ENCODE peak calls at places on chromosomes 2 and 18, in ten cellular contexts. N, Y, D, C, T, M, E, U, K and B are unnamed samples.

GRCh38 chr2:217045725-217046475 is 186.0 kb upstream of the TNP1 start:
- DNase-seq in N (no peak), Y (no peak), D (no peak), C (no peak), T (no peak), M (no peak), E (no peak), U (no peak), K (no peak), B (no peak)

GRCh38 chr2:100621371-100621910 is 58.6 kb downstream of the PDCL3 start:
- DNase-seq in N (no peak), Y (no peak), D (no peak), C (no peak), T (no peak), M (no peak), E (no peak), U (no peak), K (no peak), B (no peak)

GRCh38 chr18:60943297-60943696 is 389.9 kb upstream of the CDH20 start:
- DNase-seq in N (no peak), Y (no peak), D (no peak), C (no peak), T (no peak), M (no peak), E (no peak), U (no peak), K (no peak), B (no peak)

GRCh38 chr2:105746177-105747080 is 1.7 kb downstream of the NCK2 start:
- DNase-seq in N (no peak), Y (peak), D (no peak), C (peak), T (peak), M (peak), E (peak), U (peak), K (no peak), B (peak)

GRCh38 chr2:120703330-120703994 is 32.2 kb upstream of the GLI2 start:
- DNase-seq in N (peak), Y (no peak), D (no peak), C (no peak), T (no peak), M (no peak), E (no peak), U (no peak), K (no peak), B (no peak)

GRCh38 chr2:188495990-188496431 is 204.3 kb downstream of the GULP1 start:
- DNase-seq in N (peak), Y (no peak), D (no peak), C (no peak), T (no peak), M (no peak), E (no peak), U (no peak), K (no peak), B (no peak)

GRCh38 chr2:70565039-70565731 is 11.6 kb upstream of the TGFA start:
- DNase-seq in N (no peak), Y (no peak), D (no peak), C (no peak), T (no peak), M (no peak), E (no peak), U (no peak), K (no peak), B (no peak)

GRCh38 chr2:200609027-200609614 is 23.3 kb downstream of the AOX1 start:
- DNase-seq in N (peak), Y (no peak), D (peak), C (no peak), T (no peak), M (no peak), E (no peak), U (no peak), K (peak), B (no peak)

GRCh38 chr18:78861116-78861515 is 118.5 kb upstream of the SALL3 start:
- DNase-seq in N (no peak), Y (no peak), D (no peak), C (no peak), T (no peak), M (no peak), E (no peak), U (no peak), K (no peak), B (no peak)

GRCh38 chr2:74267068-74267467 is 68.7 kb downstream of the MTHFD2 start:
- DNase-seq in N (no peak), Y (no peak), D (peak), C (peak), T (peak), M (peak), E (peak), U (peak), K (no peak), B (no peak)

GRCh38 chr2:85830645-85831044 is 58.1 kb downstream of the ST3GAL5 start:
- DNase-seq in N (no peak), Y (no peak), D (no peak), C (no peak), T (no peak), M (no peak), E (no peak), U (peak), K (no peak), B (no peak)
- TF ChIP-seq CTCF in N (peak), Y (peak), D (peak), C (no peak), T (no peak), M (no peak), E (peak), U (peak), K (no peak), B (no peak)

GRCh38 chr2:173989160-173989885 is 24.1 kb upstream of the SP3 start:
- DNase-seq in N (no peak), Y (no peak), D (no peak), C (no peak), T (no peak), M (no peak), E (no peak), U (no peak), K (no peak), B (no peak)
- TF ChIP-seq CTCF in N (no peak), Y (no peak), D (no peak), C (no peak), T (no peak), M (no peak), E (no peak), U (no peak), K (peak), B (peak)

GRCh38 chr2:207166349-207167128 is 791 bp upstream of the KLF7 start:
- DNase-seq in N (peak), Y (peak), D (peak), C (peak), T (peak), M (peak), E (peak), U (peak), K (peak), B (peak)
- TF ChIP-seq CTCF in N (no peak), Y (peak), D (peak), C (no peak), T (peak), M (peak), E (peak), U (no peak), K (no peak), B (peak)

GRCh38 chr18:24398515-24398914 is 891 bp upstream of the OSBPL1A start:
- DNase-seq in N (peak), Y (no peak), D (no peak), C (no peak), T (peak), M (peak), E (no peak), U (no peak), K (no peak), B (no peak)

GRCh38 chr18:24404591-24404990 is 7.0 kb upstream of the OSBPL1A start:
- DNase-seq in N (no peak), Y (no peak), D (no peak), C (peak), T (no peak), M (no peak), E (no peak), U (no peak), K (no peak), B (no peak)

GRCh38 chr18:24403076-24403475 is 5.5 kb upstream of the OSBPL1A start:
- DNase-seq in N (no peak), Y (no peak), D (no peak), C (no peak), T (no peak), M (no peak), E (no peak), U (no peak), K (no peak), B (no peak)

GRCh38 chr18:24400587-24400986 is 3.0 kb upstream of the OSBPL1A start:
- DNase-seq in N (no peak), Y (no peak), D (no peak), C (no peak), T (no peak), M (no peak), E (no peak), U (no peak), K (no peak), B (no peak)

GRCh38 chr18:24402209-24402785 is 4.7 kb upstream of the OSBPL1A start:
- DNase-seq in N (no peak), Y (no peak), D (no peak), C (no peak), T (no peak), M (peak), E (no peak), U (peak), K (no peak), B (peak)
- TF ChIP-seq CTCF in N (peak), Y (no peak), D (no peak), C (no peak), T (no peak), M (peak), E (no peak), U (no peak), K (no peak), B (no peak)